ENCODE peak calls at places on chromosomes 3 and 15, in six cellular contexts. R is lung, I is ovary, U is keratinocyte, X is NCI-H82, K is stromal cell of bone marrow. E is an unnamed sample.

GRCh38 chr3:197750863-197751737 is 1.4 kb downstream of the FYTTD1 start:
- DNase-seq in R (peak), I (peak), U (no peak), X (peak), K (no peak), E (no peak)

GRCh38 chr3:24164967-24165366 is 219.9 kb downstream of the NR1D2 start:
- DNase-seq in R (no peak), I (no peak), U (no peak), X (no peak), K (no peak), E (no peak)

GRCh38 chr15:98126326-98127090 is 166.0 kb downstream of the ARRDC4 start:
- DNase-seq in R (no peak), I (no peak), U (no peak), X (no peak), K (no peak), E (no peak)

GRCh38 chr3:100023150-100023549 is 91.2 kb downstream of the FILIP1L start:
- DNase-seq in R (no peak), I (no peak), U (no peak), X (no peak), K (peak), E (no peak)

GRCh38 chr3:8709801-8710524 is 23.6 kb upstream of the CAV3 start:
- DNase-seq in R (no peak), I (no peak), U (no peak), X (peak), K (no peak), E (peak)

GRCh38 chr15:76065267-76065666 is 5.5 kb downstream of the TMEM266 start:
- DNase-seq in R (no peak), I (no peak), U (no peak), X (no peak), K (no peak), E (no peak)

GRCh38 chr15:26628879-26629529 is 143.9 kb downstream of the GABRB3 start:
- DNase-seq in R (peak), I (peak), U (peak), X (no peak), K (no peak), E (no peak)

GRCh38 chr15:67397139-67397538 is 123.8 kb upstream of the C15orf61 start:
- DNase-seq in R (no peak), I (no peak), U (no peak), X (no peak), K (no peak), E (no peak)

GRCh38 chr15:85477061-85477460 is 96.7 kb downstream of the AKAP13 start:
- DNase-seq in R (no peak), I (no peak), U (no peak), X (peak), K (no peak), E (no peak)